ENCODE peak calls at places on chromosome 21, in nine cellular contexts. One of them, this sample, is unnamed.

GRCh38 chr21:31184462-31184861 is 146.2 kb upstream of the KRTAP19-8 start:
- DNase-seq in esophagus squamous epithelium: no peak
- DNase-seq in gastrocnemius medialis: no peak
- DNase-seq in right lobe of liver: no peak
- DNase-seq in upper lobe of left lung: no peak
- DNase-seq in heart left ventricle: no peak
- DNase-seq in uterus: no peak
- DNase-seq in endothelial cell of umbilical vein: no peak
- DNase-seq in Peyer's patch: peak; percentile 40
- DNase-seq in this sample: no peak

GRCh38 chr21:31248598-31248997 is 95.5 kb downstream of the TIAM1 start:
- DNase-seq in Peyer's patch: no peak
- DNase-seq in upper lobe of left lung: no peak
- DNase-seq in uterus: no peak
- DNase-seq in heart left ventricle: no peak
- DNase-seq in right lobe of liver: no peak
- DNase-seq in esophagus squamous epithelium: no peak
- DNase-seq in endothelial cell of umbilical vein: no peak
- DNase-seq in gastrocnemius medialis: peak; percentile 49
- DNase-seq in this sample: no peak

GRCh38 chr21:41110664-41111063 is 57.3 kb upstream of the BACE2 start:
- DNase-seq in esophagus squamous epithelium: no peak
- DNase-seq in right lobe of liver: no peak
- DNase-seq in upper lobe of left lung: no peak
- DNase-seq in Peyer's patch: no peak
- DNase-seq in endothelial cell of umbilical vein: no peak
- DNase-seq in gastrocnemius medialis: no peak
- DNase-seq in heart left ventricle: no peak
- DNase-seq in uterus: no peak
- DNase-seq in this sample: no peak

GRCh38 chr21:38903578-38904193 is 98.0 kb downstream of the ETS2 start:
- DNase-seq in endothelial cell of umbilical vein: no peak
- DNase-seq in uterus: no peak
- DNase-seq in gastrocnemius medialis: peak; percentile 85
- DNase-seq in heart left ventricle: no peak
- DNase-seq in upper lobe of left lung: no peak
- DNase-seq in esophagus squamous epithelium: no peak
- DNase-seq in right lobe of liver: peak; percentile 92
- DNase-seq in Peyer's patch: no peak
- DNase-seq in this sample: no peak

GRCh38 chr21:45220106-45220505 is 67.6 kb downstream of the POFUT2 start:
- DNase-seq in Peyer's patch: no peak
- DNase-seq in gastrocnemius medialis: no peak
- DNase-seq in heart left ventricle: no peak
- DNase-seq in endothelial cell of umbilical vein: no peak
- DNase-seq in upper lobe of left lung: no peak
- DNase-seq in esophagus squamous epithelium: no peak
- DNase-seq in right lobe of liver: no peak
- DNase-seq in uterus: peak; percentile 41
- DNase-seq in this sample: peak; percentile 23

GRCh38 chr21:31531967-31532366 is 127.5 kb upstream of the SOD1 start:
- DNase-seq in uterus: no peak
- DNase-seq in endothelial cell of umbilical vein: no peak
- DNase-seq in right lobe of liver: no peak
- DNase-seq in gastrocnemius medialis: no peak
- DNase-seq in heart left ventricle: no peak
- DNase-seq in esophagus squamous epithelium: no peak
- DNase-seq in upper lobe of left lung: no peak
- DNase-seq in Peyer's patch: no peak
- DNase-seq in this sample: no peak

GRCh38 chr21:36966066-36966845 is at the start of gene HLCS:
- DNase-seq in esophagus squamous epithelium: no peak
- DNase-seq in heart left ventricle: peak; percentile 84
- DNase-seq in endothelial cell of umbilical vein: peak; percentile 28
- DNase-seq in uterus: peak; percentile 68
- DNase-seq in gastrocnemius medialis: peak; percentile 60
- DNase-seq in upper lobe of left lung: peak; percentile 69
- DNase-seq in Peyer's patch: peak; percentile 61
- DNase-seq in right lobe of liver: peak; percentile 77
- DNase-seq in this sample: peak; percentile 78

GRCh38 chr21:45897191-45898027 is 84.2 kb upstream of the COL6A1 start:
- DNase-seq in uterus: no peak
- DNase-seq in esophagus squamous epithelium: no peak
- DNase-seq in upper lobe of left lung: no peak
- DNase-seq in endothelial cell of umbilical vein: no peak
- DNase-seq in heart left ventricle: no peak
- DNase-seq in Peyer's patch: no peak
- DNase-seq in right lobe of liver: no peak
- DNase-seq in gastrocnemius medialis: peak; percentile 4
- DNase-seq in this sample: no peak

GRCh38 chr21:29365636-29366305 is 67.0 kb downstream of the BACH1 start:
- DNase-seq in Peyer's patch: no peak
- DNase-seq in heart left ventricle: no peak
- DNase-seq in esophagus squamous epithelium: no peak
- DNase-seq in uterus: no peak
- DNase-seq in upper lobe of left lung: no peak
- DNase-seq in right lobe of liver: no peak
- DNase-seq in endothelial cell of umbilical vein: no peak
- DNase-seq in gastrocnemius medialis: no peak
- DNase-seq in this sample: no peak

GRCh38 chr21:17118638-17119384 is 394.0 kb upstream of the CXADR start:
- DNase-seq in gastrocnemius medialis: no peak
- DNase-seq in Peyer's patch: no peak
- DNase-seq in upper lobe of left lung: no peak
- DNase-seq in right lobe of liver: no peak
- DNase-seq in endothelial cell of umbilical vein: peak; percentile 6
- DNase-seq in heart left ventricle: no peak
- DNase-seq in uterus: no peak
- DNase-seq in esophagus squamous epithelium: no peak
- DNase-seq in this sample: no peak

GRCh38 chr21:14566889-14567288 is 20.8 kb upstream of the SAMSN1 start:
- DNase-seq in Peyer's patch: no peak
- DNase-seq in upper lobe of left lung: no peak
- DNase-seq in uterus: no peak
- DNase-seq in heart left ventricle: no peak
- DNase-seq in gastrocnemius medialis: no peak
- DNase-seq in esophagus squamous epithelium: no peak
- DNase-seq in right lobe of liver: no peak
- DNase-seq in endothelial cell of umbilical vein: no peak
- DNase-seq in this sample: no peak

GRCh38 chr21:45142469-45142868 is 68.1 kb downstream of the ADARB1 start:
- DNase-seq in uterus: no peak
- DNase-seq in esophagus squamous epithelium: no peak
- DNase-seq in gastrocnemius medialis: peak; percentile 55
- DNase-seq in Peyer's patch: no peak
- DNase-seq in right lobe of liver: peak; percentile 42
- DNase-seq in upper lobe of left lung: no peak
- DNase-seq in endothelial cell of umbilical vein: peak; percentile 17
- DNase-seq in heart left ventricle: no peak
- DNase-seq in this sample: peak; percentile 33

GRCh38 chr21:45580576-45581321 is 38.5 kb upstream of the SLC19A1 start:
- DNase-seq in heart left ventricle: no peak
- DNase-seq in uterus: peak; percentile 8
- DNase-seq in Peyer's patch: no peak
- DNase-seq in right lobe of liver: peak; percentile 36
- DNase-seq in upper lobe of left lung: no peak
- DNase-seq in gastrocnemius medialis: no peak
- DNase-seq in esophagus squamous epithelium: no peak
- DNase-seq in endothelial cell of umbilical vein: no peak
- DNase-seq in this sample: no peak

GRCh38 chr21:36747815-36748381 is 49.0 kb downstream of the SIM2 start:
- DNase-seq in Peyer's patch: no peak
- DNase-seq in gastrocnemius medialis: no peak
- DNase-seq in uterus: no peak
- DNase-seq in esophagus squamous epithelium: no peak
- DNase-seq in upper lobe of left lung: no peak
- DNase-seq in endothelial cell of umbilical vein: peak; percentile 35
- DNase-seq in heart left ventricle: peak; percentile 71
- DNase-seq in right lobe of liver: peak; percentile 63
- DNase-seq in this sample: peak; percentile 60

GRCh38 chr21:17673261-17674020 is 60.7 kb upstream of the BTG3 start:
- DNase-seq in Peyer's patch: no peak
- DNase-seq in esophagus squamous epithelium: no peak
- DNase-seq in right lobe of liver: no peak
- DNase-seq in upper lobe of left lung: no peak
- DNase-seq in uterus: no peak
- DNase-seq in endothelial cell of umbilical vein: no peak
- DNase-seq in gastrocnemius medialis: no peak
- DNase-seq in heart left ventricle: no peak
- DNase-seq in this sample: no peak

GRCh38 chr21:46412521-46413364 is 45.9 kb upstream of the DIP2A start:
- DNase-seq in Peyer's patch: no peak
- DNase-seq in right lobe of liver: no peak
- DNase-seq in endothelial cell of umbilical vein: no peak
- DNase-seq in heart left ventricle: peak; percentile 21
- DNase-seq in esophagus squamous epithelium: no peak
- DNase-seq in upper lobe of left lung: no peak
- DNase-seq in gastrocnemius medialis: no peak
- DNase-seq in uterus: no peak
- DNase-seq in this sample: no peak

GRCh38 chr21:17451364-17451869 is 61.4 kb upstream of the CXADR start:
- DNase-seq in endothelial cell of umbilical vein: peak; percentile 56
- DNase-seq in Peyer's patch: no peak
- DNase-seq in heart left ventricle: no peak
- DNase-seq in gastrocnemius medialis: peak; percentile 13
- DNase-seq in esophagus squamous epithelium: no peak
- DNase-seq in right lobe of liver: no peak
- DNase-seq in upper lobe of left lung: peak; percentile 29
- DNase-seq in uterus: no peak
- DNase-seq in this sample: peak; percentile 25

GRCh38 chr21:46118871-46119564 is 21.1 kb downstream of the COL6A2 start:
- DNase-seq in esophagus squamous epithelium: no peak
- DNase-seq in right lobe of liver: peak; percentile 46
- DNase-seq in endothelial cell of umbilical vein: no peak
- DNase-seq in upper lobe of left lung: peak; percentile 15
- DNase-seq in gastrocnemius medialis: peak; percentile 9
- DNase-seq in heart left ventricle: peak; percentile 45
- DNase-seq in Peyer's patch: no peak
- DNase-seq in uterus: peak; percentile 20
- DNase-seq in this sample: peak; percentile 4

GRCh38 chr21:39326607-39327307 is 13.3 kb upstream of the BRWD1 start:
- DNase-seq in right lobe of liver: no peak
- DNase-seq in heart left ventricle: no peak
- DNase-seq in uterus: no peak
- DNase-seq in esophagus squamous epithelium: no peak
- DNase-seq in Peyer's patch: no peak
- DNase-seq in endothelial cell of umbilical vein: no peak
- DNase-seq in gastrocnemius medialis: no peak
- DNase-seq in upper lobe of left lung: no peak
- DNase-seq in this sample: no peak

GRCh38 chr21:39867198-39867650 is at the start of gene PCP4:
- DNase-seq in esophagus squamous epithelium: no peak
- DNase-seq in endothelial cell of umbilical vein: no peak
- DNase-seq in upper lobe of left lung: peak; percentile 50
- DNase-seq in heart left ventricle: no peak
- DNase-seq in right lobe of liver: peak; percentile 56
- DNase-seq in Peyer's patch: no peak
- DNase-seq in gastrocnemius medialis: no peak
- DNase-seq in uterus: peak; percentile 45
- DNase-seq in this sample: peak; percentile 64

GRCh38 chr21:35994605-35995004 is 65.7 kb downstream of the SETD4 start:
- DNase-seq in Peyer's patch: no peak
- DNase-seq in upper lobe of left lung: no peak
- DNase-seq in esophagus squamous epithelium: no peak
- DNase-seq in endothelial cell of umbilical vein: no peak
- DNase-seq in gastrocnemius medialis: no peak
- DNase-seq in right lobe of liver: no peak
- DNase-seq in uterus: no peak
- DNase-seq in heart left ventricle: no peak
- DNase-seq in this sample: no peak

GRCh38 chr21:34890724-34891609 is 158.1 kb downstream of the RUNX1 start:
- DNase-seq in gastrocnemius medialis: peak; percentile 21
- DNase-seq in right lobe of liver: no peak
- DNase-seq in upper lobe of left lung: peak; percentile 43
- DNase-seq in endothelial cell of umbilical vein: peak; percentile 46
- DNase-seq in esophagus squamous epithelium: no peak
- DNase-seq in uterus: no peak
- DNase-seq in heart left ventricle: peak; percentile 68
- DNase-seq in Peyer's patch: no peak
- DNase-seq in this sample: peak; percentile 9
- TF ChIP-seq CTCF in gastrocnemius medialis: no peak
- TF ChIP-seq CTCF in right lobe of liver: no peak
- TF ChIP-seq CTCF in upper lobe of left lung: no peak
- TF ChIP-seq CTCF in endothelial cell of umbilical vein: no peak
- TF ChIP-seq CTCF in esophagus squamous epithelium: peak; percentile 11
- TF ChIP-seq CTCF in uterus: no peak
- TF ChIP-seq CTCF in heart left ventricle: peak; percentile 5
- TF ChIP-seq CTCF in Peyer's patch: peak; percentile 38
- TF ChIP-seq CTCF in this sample: no peak

GRCh38 chr21:33325222-33326067 is 675 bp downstream of the IFNAR1 start:
- DNase-seq in esophagus squamous epithelium: no peak
- DNase-seq in right lobe of liver: peak; percentile 79
- DNase-seq in heart left ventricle: peak; percentile 85
- DNase-seq in Peyer's patch: peak; percentile 72
- DNase-seq in endothelial cell of umbilical vein: peak; percentile 76
- DNase-seq in upper lobe of left lung: peak; percentile 78
- DNase-seq in uterus: peak; percentile 70
- DNase-seq in gastrocnemius medialis: peak; percentile 47
- DNase-seq in this sample: peak; percentile 83
- TF ChIP-seq POLR2A in esophagus squamous epithelium: no peak
- TF ChIP-seq POLR2A in right lobe of liver: no peak
- TF ChIP-seq POLR2A in heart left ventricle: no peak
- TF ChIP-seq POLR2A in Peyer's patch: no peak
- TF ChIP-seq POLR2A in endothelial cell of umbilical vein: peak; percentile 58
- TF ChIP-seq POLR2A in upper lobe of left lung: peak; percentile 59
- TF ChIP-seq POLR2A in uterus: no peak
- TF ChIP-seq POLR2A in gastrocnemius medialis: no peak
- TF ChIP-seq POLR2A in this sample: peak; percentile 64

DNA sequence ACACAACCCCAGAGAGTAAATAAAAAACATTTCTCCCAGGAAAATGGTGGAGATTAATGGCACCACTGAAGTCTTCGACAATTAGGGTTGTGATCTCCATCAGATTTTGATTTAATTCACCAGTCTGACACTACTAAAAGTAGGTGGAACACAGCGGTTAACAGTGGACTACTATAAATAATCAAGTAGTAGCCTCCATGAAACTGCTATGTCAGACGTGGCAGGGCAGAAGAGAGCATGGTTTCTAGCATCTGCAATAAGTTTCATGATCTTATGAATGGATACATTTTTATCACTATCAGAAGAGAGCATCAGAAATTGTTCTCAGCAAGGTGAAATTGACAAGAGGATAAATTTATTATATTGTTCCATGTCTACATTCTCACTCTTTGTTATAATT is 1706.6 kb downstream of the MRPL39 start:
- DNase-seq in Peyer's patch: no peak
- DNase-seq in endothelial cell of umbilical vein: no peak
- DNase-seq in upper lobe of left lung: no peak
- DNase-seq in right lobe of liver: no peak
- DNase-seq in esophagus squamous epithelium: no peak
- DNase-seq in uterus: no peak
- DNase-seq in gastrocnemius medialis: no peak
- DNase-seq in heart left ventricle: no peak
- DNase-seq in this sample: no peak
- H3K9me3 ChIP-seq in Peyer's patch: no peaks in the 10 kb centered on the region
- H3K9me3 ChIP-seq in endothelial cell of umbilical vein: no peaks in the 10 kb centered on the region
- H3K9me3 ChIP-seq in upper lobe of left lung: no peaks in the 10 kb centered on the region
- H3K9me3 ChIP-seq in right lobe of liver: no peaks in the 10 kb centered on the region
- H3K9me3 ChIP-seq in esophagus squamous epithelium: peaks cover 5% of the 10 kb centered on the region
- H3K9me3 ChIP-seq in uterus: no peaks in the 10 kb centered on the region
- H3K9me3 ChIP-seq in gastrocnemius medialis: no peaks in the 10 kb centered on the region
- H3K9me3 ChIP-seq in heart left ventricle: no peaks in the 10 kb centered on the region
- H3K9me3 ChIP-seq in this sample: no peaks in the 10 kb centered on the region

GRCh38 chr21:34801519-34802132 is 132.8 kb downstream of the CLIC6 start:
- DNase-seq in Peyer's patch: no peak
- DNase-seq in gastrocnemius medialis: no peak
- DNase-seq in uterus: no peak
- DNase-seq in esophagus squamous epithelium: no peak
- DNase-seq in endothelial cell of umbilical vein: peak; percentile 37
- DNase-seq in upper lobe of left lung: no peak
- DNase-seq in right lobe of liver: no peak
- DNase-seq in heart left ventricle: no peak
- DNase-seq in this sample: no peak
- TF ChIP-seq CTCF in Peyer's patch: peak; percentile 37
- TF ChIP-seq CTCF in gastrocnemius medialis: peak; percentile 15
- TF ChIP-seq CTCF in uterus: no peak
- TF ChIP-seq CTCF in esophagus squamous epithelium: no peak
- TF ChIP-seq CTCF in endothelial cell of umbilical vein: no peak
- TF ChIP-seq CTCF in upper lobe of left lung: no peak
- TF ChIP-seq CTCF in right lobe of liver: peak; percentile 4
- TF ChIP-seq CTCF in heart left ventricle: peak; percentile 21
- TF ChIP-seq CTCF in this sample: peak; percentile 12